ENCODE peak calls at places on chromosomes 5 and 9, in eight cellular contexts. One of them, this sample, is unnamed.
A peak's percentile ranks its signal among the peaks of the same experiment; 100 is the strongest.

GRCh38 chr5:53712327-53712726 is 151.9 kb downstream of the NDUFS4 start:
- DNase-seq in heart left ventricle: no peak
- DNase-seq in Caco-2: no peak
- DNase-seq in Peyer's patch: no peak
- DNase-seq in cardiac muscle cell: no peak
- DNase-seq in IMR-90: no peak
- DNase-seq in colonic mucosa: no peak
- DNase-seq in fibroblast of lung: no peak
- DNase-seq in this sample: no peak

GRCh38 chr9:116572095-116572748 is 114.9 kb upstream of the TRIM32 start:
- DNase-seq in heart left ventricle: peak; percentile 92
- DNase-seq in Peyer's patch: peak; percentile 84
- DNase-seq in fibroblast of lung: peak; percentile 66
- DNase-seq in cardiac muscle cell: peak; percentile 96
- DNase-seq in colonic mucosa: peak; percentile 82
- DNase-seq in Caco-2: peak; percentile 86
- DNase-seq in IMR-90: peak; percentile 84
- DNase-seq in this sample: no peak

GRCh38 chr9:12604154-12604825 is 88.9 kb upstream of the TYRP1 start:
- DNase-seq in IMR-90: no peak
- DNase-seq in cardiac muscle cell: peak; percentile 15
- DNase-seq in Peyer's patch: no peak
- DNase-seq in Caco-2: no peak
- DNase-seq in colonic mucosa: no peak
- DNase-seq in heart left ventricle: no peak
- DNase-seq in fibroblast of lung: peak; percentile 53
- DNase-seq in this sample: no peak

GRCh38 chr5:32116574-32117313 is 57.4 kb downstream of the GOLPH3 start:
- DNase-seq in Peyer's patch: no peak
- DNase-seq in Caco-2: no peak
- DNase-seq in fibroblast of lung: peak; percentile 30
- DNase-seq in cardiac muscle cell: no peak
- DNase-seq in heart left ventricle: no peak
- DNase-seq in IMR-90: peak; percentile 34
- DNase-seq in colonic mucosa: no peak
- DNase-seq in this sample: no peak

GRCh38 chr5:106640511-106640910 is 1030.2 kb downstream of the EFNA5 start:
- DNase-seq in heart left ventricle: no peak
- DNase-seq in IMR-90: no peak
- DNase-seq in fibroblast of lung: peak; percentile 7
- DNase-seq in Caco-2: no peak
- DNase-seq in cardiac muscle cell: no peak
- DNase-seq in colonic mucosa: no peak
- DNase-seq in Peyer's patch: no peak
- DNase-seq in this sample: no peak

GRCh38 chr5:73367650-73368049 is 80.9 kb downstream of the FOXD1 start:
- DNase-seq in Peyer's patch: no peak
- DNase-seq in cardiac muscle cell: peak; percentile 38
- DNase-seq in fibroblast of lung: peak; percentile 68
- DNase-seq in IMR-90: peak; percentile 39
- DNase-seq in colonic mucosa: no peak
- DNase-seq in heart left ventricle: no peak
- DNase-seq in Caco-2: no peak
- DNase-seq in this sample: no peak

GRCh38 chr5:103808464-103809106 is 246.0 kb upstream of the NUDT12 start:
- DNase-seq in heart left ventricle: no peak
- DNase-seq in colonic mucosa: peak; percentile 21
- DNase-seq in IMR-90: peak; percentile 50
- DNase-seq in Caco-2: peak; percentile 64
- DNase-seq in Peyer's patch: no peak
- DNase-seq in cardiac muscle cell: peak; percentile 59
- DNase-seq in fibroblast of lung: peak; percentile 51
- DNase-seq in this sample: no peak

GRCh38 chr5:79109527-79110492 is 1.8 kb upstream of the BHMT start:
- DNase-seq in Caco-2: peak; percentile 26
- DNase-seq in heart left ventricle: no peak
- DNase-seq in IMR-90: no peak
- DNase-seq in colonic mucosa: peak; percentile 27
- DNase-seq in Peyer's patch: peak; percentile 52
- DNase-seq in cardiac muscle cell: no peak
- DNase-seq in fibroblast of lung: no peak
- DNase-seq in this sample: no peak

GRCh38 chr5:168291961-168292782 is 727 bp downstream of the WWC1 start:
- DNase-seq in heart left ventricle: no peak
- DNase-seq in Caco-2: peak; percentile 60
- DNase-seq in colonic mucosa: peak; percentile 36
- DNase-seq in cardiac muscle cell: peak; percentile 13
- DNase-seq in fibroblast of lung: no peak
- DNase-seq in Peyer's patch: no peak
- DNase-seq in IMR-90: peak; percentile 43
- DNase-seq in this sample: no peak

GRCh38 chr9:115006660-115007059 is 76.3 kb upstream of the TNFSF8 start:
- DNase-seq in Caco-2: no peak
- DNase-seq in colonic mucosa: no peak
- DNase-seq in heart left ventricle: no peak
- DNase-seq in cardiac muscle cell: peak; percentile 81
- DNase-seq in Peyer's patch: no peak
- DNase-seq in IMR-90: peak; percentile 83
- DNase-seq in fibroblast of lung: peak; percentile 98
- DNase-seq in this sample: peak; percentile 73

GRCh38 chr9:86660146-86660545 is 287.2 kb downstream of the GAS1 start:
- DNase-seq in colonic mucosa: no peak
- DNase-seq in IMR-90: peak; percentile 94
- DNase-seq in cardiac muscle cell: peak; percentile 78
- DNase-seq in fibroblast of lung: peak; percentile 93
- DNase-seq in Peyer's patch: no peak
- DNase-seq in heart left ventricle: no peak
- DNase-seq in Caco-2: no peak
- DNase-seq in this sample: peak; percentile 83

GRCh38 chr5:138792181-138792808 is 39.1 kb downstream of the CTNNA1 start:
- DNase-seq in Caco-2: no peak
- DNase-seq in IMR-90: no peak
- DNase-seq in cardiac muscle cell: no peak
- DNase-seq in colonic mucosa: no peak
- DNase-seq in Peyer's patch: no peak
- DNase-seq in heart left ventricle: no peak
- DNase-seq in fibroblast of lung: peak; percentile 75
- DNase-seq in this sample: no peak

GRCh38 chr5:95712347-95712958 is 18.7 kb upstream of the RHOBTB3 start:
- DNase-seq in Caco-2: peak; percentile 83
- DNase-seq in cardiac muscle cell: peak; percentile 62
- DNase-seq in heart left ventricle: no peak
- DNase-seq in colonic mucosa: no peak
- DNase-seq in fibroblast of lung: peak; percentile 97
- DNase-seq in Peyer's patch: peak; percentile 62
- DNase-seq in IMR-90: peak; percentile 90
- DNase-seq in this sample: peak; percentile 46

GRCh38 chr5:28779161-28779754 is 1740.9 kb upstream of the CDH9 start:
- DNase-seq in IMR-90: no peak
- DNase-seq in cardiac muscle cell: peak; percentile 0
- DNase-seq in fibroblast of lung: peak; percentile 0
- DNase-seq in heart left ventricle: no peak
- DNase-seq in colonic mucosa: no peak
- DNase-seq in Peyer's patch: no peak
- DNase-seq in Caco-2: no peak
- DNase-seq in this sample: no peak

GRCh38 chr9:125147401-125147951 is 4.1 kb upstream of the SCAI start:
- DNase-seq in IMR-90: no peak
- DNase-seq in cardiac muscle cell: no peak
- DNase-seq in fibroblast of lung: no peak
- DNase-seq in colonic mucosa: no peak
- DNase-seq in Caco-2: no peak
- DNase-seq in Peyer's patch: no peak
- DNase-seq in heart left ventricle: no peak
- DNase-seq in this sample: no peak

GRCh38 chr5:37900692-37901091 is 60.9 kb upstream of the GDNF start:
- DNase-seq in fibroblast of lung: peak; percentile 35
- DNase-seq in Peyer's patch: peak; percentile 58
- DNase-seq in cardiac muscle cell: peak; percentile 47
- DNase-seq in heart left ventricle: peak; percentile 84
- DNase-seq in Caco-2: peak; percentile 27
- DNase-seq in colonic mucosa: peak; percentile 28
- DNase-seq in IMR-90: peak; percentile 53
- DNase-seq in this sample: no peak

GRCh38 chr9:111064160-111064733 is 26.0 kb upstream of the LPAR1 start:
- DNase-seq in IMR-90: no peak
- DNase-seq in Peyer's patch: no peak
- DNase-seq in fibroblast of lung: no peak
- DNase-seq in colonic mucosa: no peak
- DNase-seq in heart left ventricle: no peak
- DNase-seq in cardiac muscle cell: no peak
- DNase-seq in Caco-2: no peak
- DNase-seq in this sample: no peak

GRCh38 chr5:2256646-2257288 is 374.0 kb upstream of the IRX4 start:
- DNase-seq in Caco-2: no peak
- DNase-seq in fibroblast of lung: no peak
- DNase-seq in Peyer's patch: no peak
- DNase-seq in IMR-90: no peak
- DNase-seq in heart left ventricle: no peak
- DNase-seq in cardiac muscle cell: no peak
- DNase-seq in colonic mucosa: no peak
- DNase-seq in this sample: no peak

GRCh38 chr5:82635561-82636288 is 357.6 kb upstream of the RPS23 start:
- DNase-seq in Peyer's patch: no peak
- DNase-seq in heart left ventricle: no peak
- DNase-seq in fibroblast of lung: peak; percentile 99
- DNase-seq in Caco-2: peak; percentile 66
- DNase-seq in IMR-90: peak; percentile 86
- DNase-seq in colonic mucosa: peak; percentile 32
- DNase-seq in cardiac muscle cell: no peak
- DNase-seq in this sample: peak; percentile 27

DNA sequence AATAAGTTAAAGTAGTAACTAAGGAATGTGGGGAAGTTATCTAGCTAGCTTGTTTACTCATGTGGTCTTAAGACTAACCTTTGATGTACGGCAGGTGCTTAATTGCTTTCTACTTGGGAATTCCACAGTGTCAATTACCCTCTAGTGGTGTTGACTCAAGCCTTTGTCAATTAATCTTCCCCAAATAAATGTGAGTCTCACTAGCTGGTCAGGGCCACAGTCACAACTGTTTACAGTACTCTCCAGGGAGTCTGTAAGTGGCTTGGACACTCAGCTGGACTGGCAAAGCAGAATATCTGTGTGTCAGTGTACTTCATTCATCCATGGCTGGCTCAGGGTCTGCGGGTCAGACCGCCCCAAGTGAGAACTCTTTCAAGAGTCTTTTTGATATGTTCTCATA is 30.8 kb downstream of the SMIM3 start:
- DNase-seq in Peyer's patch: no peak
- DNase-seq in cardiac muscle cell: no peak
- DNase-seq in IMR-90: no peak
- DNase-seq in fibroblast of lung: no peak
- DNase-seq in heart left ventricle: no peak
- DNase-seq in colonic mucosa: no peak
- DNase-seq in Caco-2: peak; percentile 73
- DNase-seq in this sample: no peak
- TF ChIP-seq CTCF in Peyer's patch: no peak
- TF ChIP-seq CTCF in cardiac muscle cell: no peak
- TF ChIP-seq CTCF in IMR-90: no peak
- TF ChIP-seq CTCF in fibroblast of lung: no peak
- TF ChIP-seq CTCF in heart left ventricle: no peak
- TF ChIP-seq CTCF in colonic mucosa: no peak
- TF ChIP-seq CTCF in Caco-2: no peak
- TF ChIP-seq CTCF in this sample: no peak

DNA sequence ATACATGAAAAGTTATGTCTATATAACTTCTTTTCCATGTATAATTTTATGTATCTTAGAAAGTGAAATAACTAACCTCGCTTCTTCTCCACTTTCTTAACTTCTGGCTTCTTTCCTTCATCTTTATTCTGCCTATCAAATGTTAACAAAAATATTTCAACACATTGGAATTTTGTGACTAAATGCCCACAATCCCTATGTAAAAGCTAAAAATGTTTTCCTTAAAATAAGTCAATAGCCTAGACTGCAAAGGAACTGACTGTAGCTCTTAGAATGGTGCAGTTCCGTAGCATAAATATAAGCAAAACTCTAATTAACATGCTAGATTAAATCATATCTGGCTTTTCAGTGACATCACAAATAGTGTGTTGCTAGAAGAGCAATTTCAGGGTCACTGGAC is 40.9 kb downstream of the PSIP1 start:
- DNase-seq in fibroblast of lung: peak; percentile 39
- DNase-seq in Peyer's patch: no peak
- DNase-seq in Caco-2: no peak
- DNase-seq in heart left ventricle: no peak
- DNase-seq in IMR-90: peak; percentile 67
- DNase-seq in colonic mucosa: no peak
- DNase-seq in cardiac muscle cell: no peak
- DNase-seq in this sample: no peak
- H3K36me3 ChIP-seq in fibroblast of lung: peaks cover 2% of the 10 kb centered on the region
- H3K36me3 ChIP-seq in Peyer's patch: no peaks in the 10 kb centered on the region
- H3K36me3 ChIP-seq in Caco-2: peaks cover 1% of the 10 kb centered on the region
- H3K36me3 ChIP-seq in heart left ventricle: peaks cover 97% of the 10 kb centered on the region
- H3K36me3 ChIP-seq in IMR-90: peaks cover 10% of the 10 kb centered on the region
- H3K36me3 ChIP-seq in colonic mucosa: no peaks in the 10 kb centered on the region
- H3K36me3 ChIP-seq in cardiac muscle cell: peaks cover 59% of the 10 kb centered on the region
- H3K36me3 ChIP-seq in this sample: peaks cover 2% of the 10 kb centered on the region

DNA sequence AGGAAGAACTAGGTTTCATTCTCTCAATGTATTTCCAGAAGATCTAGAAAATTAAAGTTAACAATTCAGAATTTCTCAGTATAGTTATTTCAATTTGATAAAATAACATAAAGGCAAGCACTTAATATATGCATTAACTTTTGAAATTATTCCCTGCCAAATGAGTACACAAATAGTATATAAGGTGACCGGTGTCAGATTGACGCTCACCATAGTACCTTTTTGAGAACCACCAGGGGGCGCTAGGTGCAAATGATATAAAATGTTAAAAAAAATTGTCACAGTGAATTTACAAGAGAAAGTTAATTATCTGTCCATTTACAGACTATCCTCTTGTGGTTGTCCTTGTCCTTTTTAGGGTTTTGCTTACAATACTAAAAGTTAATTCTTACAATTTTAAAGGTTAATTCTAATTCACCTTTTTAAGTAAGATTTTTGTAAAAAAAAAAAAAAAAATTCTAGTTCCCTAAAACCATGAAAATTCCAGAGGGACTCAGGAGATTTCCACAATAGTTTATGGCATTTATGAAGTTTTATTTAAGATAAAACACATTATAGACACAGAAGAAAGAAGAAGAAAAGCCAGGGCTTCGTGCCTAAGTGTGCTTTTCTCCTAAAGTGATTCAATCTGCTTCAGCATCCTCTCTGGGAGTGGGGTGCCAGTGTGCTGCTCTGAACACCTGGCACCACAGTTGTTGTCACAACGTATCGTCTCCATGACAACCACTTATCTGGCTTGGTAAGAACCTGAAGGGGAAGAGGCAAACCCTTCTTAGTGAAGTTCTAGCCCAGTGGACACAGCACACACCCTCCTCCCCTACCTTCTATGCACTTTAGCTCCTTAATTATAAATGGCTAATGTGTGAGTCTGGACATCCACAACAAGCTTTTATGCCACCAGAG is 1.7 kb downstream of the ADAMTS16 start:
- DNase-seq in fibroblast of lung: peak; percentile 47
- DNase-seq in heart left ventricle: no peak
- DNase-seq in Caco-2: peak; percentile 62
- DNase-seq in Peyer's patch: peak; percentile 85
- DNase-seq in IMR-90: peak; percentile 51
- DNase-seq in cardiac muscle cell: peak; percentile 71
- DNase-seq in colonic mucosa: peak; percentile 63
- DNase-seq in this sample: no peak
- TF ChIP-seq CTCF in fibroblast of lung: peak; percentile 63
- TF ChIP-seq CTCF in heart left ventricle: peak; percentile 94
- TF ChIP-seq CTCF in Caco-2: peak; percentile 69
- TF ChIP-seq CTCF in Peyer's patch: peak; percentile 82
- TF ChIP-seq CTCF in IMR-90: peak; percentile 62
- TF ChIP-seq CTCF in cardiac muscle cell: peak; percentile 68
- TF ChIP-seq CTCF in colonic mucosa: peak; percentile 78
- TF ChIP-seq CTCF in this sample: peak; percentile 52

GRCh38 chr9:105502276-105502675 is 54.4 kb downstream of the FSD1L start:
- DNase-seq in Caco-2: no peak
- DNase-seq in fibroblast of lung: no peak
- DNase-seq in colonic mucosa: no peak
- DNase-seq in Peyer's patch: no peak
- DNase-seq in heart left ventricle: no peak
- DNase-seq in IMR-90: peak; percentile 41
- DNase-seq in cardiac muscle cell: no peak
- DNase-seq in this sample: no peak
- H3K36me3 ChIP-seq in Caco-2: no peaks in the 10 kb centered on the region
- H3K36me3 ChIP-seq in fibroblast of lung: peaks cover 1% of the 10 kb centered on the region
- H3K36me3 ChIP-seq in colonic mucosa: no peaks in the 10 kb centered on the region
- H3K36me3 ChIP-seq in Peyer's patch: no peaks in the 10 kb centered on the region
- H3K36me3 ChIP-seq in heart left ventricle: peaks cover 11% of the 10 kb centered on the region
- H3K36me3 ChIP-seq in IMR-90: peaks cover 2% of the 10 kb centered on the region
- H3K36me3 ChIP-seq in cardiac muscle cell: peaks cover 3% of the 10 kb centered on the region
- H3K36me3 ChIP-seq in this sample: no peaks in the 10 kb centered on the region

This sample was measured in BJ.